ENCODE peak calls at places on chromosomes 6 and 20, in six cellular contexts. J is A549, X is cardiac muscle cell, K is MM.1S, M is heart left ventricle, N is mesendoderm. F is an unnamed sample.
A peak's percentile ranks its signal among the peaks of the same experiment; 100 is the strongest.

GRCh38 chr20:4490045-4490444 is 231.7 kb upstream of the PRND start:
- DNase-seq in K (no peak), X (no peak), J (no peak), N (no peak), M (no peak), F (no peak)

GRCh38 chr20:57609086-57609841 is 11.0 kb downstream of the ZBP1 start:
- DNase-seq in K (no peak), X (no peak), J (no peak), M (no peak), N (no peak), F (no peak)

GRCh38 chr6:159941286-159942113 is 27.4 kb upstream of the IGF2R start:
- DNase-seq in N (peak; percentile 40), M (no peak), J (peak; percentile 24), K (peak; percentile 30), X (peak; percentile 29), F (no peak)

GRCh38 chr6:69825904-69826303 is 29.1 kb upstream of the LMBRD1 start:
- DNase-seq in N (no peak), J (no peak), K (no peak), X (no peak), M (no peak), F (no peak)

GRCh38 chr6:28606424-28607391 is 81.0 kb downstream of the GPX5 start:
- DNase-seq in K (no peak), J (peak; percentile 91), M (no peak), X (peak; percentile 81), N (peak; percentile 92), F (no peak)

GRCh38 chr20:44622501-44623270 is 28.8 kb downstream of the ADA start:
- DNase-seq in X (no peak), N (no peak), J (no peak), K (no peak), M (no peak), F (no peak)

GRCh38 chr20:15188415-15188814 is 851.0 kb upstream of the FLRT3 start:
- DNase-seq in K (no peak), X (no peak), M (no peak), J (no peak), N (no peak), F (no peak)

GRCh38 chr6:80541186-80541585 is 434.7 kb downstream of the BCKDHB start:
- DNase-seq in X (no peak), N (peak; percentile 28), M (no peak), K (no peak), J (peak; percentile 11), F (no peak)

GRCh38 chr6:1335367-1336037 is 23.6 kb downstream of the FOXQ1 start:
- DNase-seq in K (no peak), J (peak; percentile 77), N (peak; percentile 81), M (no peak), X (no peak), F (no peak)

GRCh38 chr6:87396595-87397392 is 11.0 kb upstream of the CFAP206 start:
- DNase-seq in M (no peak), X (no peak), J (no peak), K (no peak), N (no peak), F (no peak)

GRCh38 chr20:38210741-38211140 is 45.7 kb upstream of the TGM2 start:
- DNase-seq in X (no peak), M (no peak), K (no peak), N (no peak), J (no peak), F (no peak)

GRCh38 chr20:33993800-33994623 is at the start of gene RALY:
- DNase-seq in M (peak; percentile 89), N (peak; percentile 87), J (peak; percentile 79), X (peak; percentile 88), K (peak; percentile 85), F (peak; percentile 86)

GRCh38 chr20:63494420-63495166 is 4.3 kb downstream of the EEF1A2 start:
- DNase-seq in K (no peak), M (no peak), J (no peak), N (no peak), X (no peak), F (no peak)

GRCh38 chr6:33593414-33593727 is 13.3 kb upstream of the BAK1 start:
- DNase-seq in K (no peak), N (no peak), J (no peak), M (no peak), X (no peak), F (no peak)

GRCh38 chr6:36793913-36794703 is 45.1 kb downstream of the CPNE5 start:
- DNase-seq in M (no peak), X (no peak), J (no peak), K (no peak), N (no peak), F (peak; percentile 43)

GRCh38 chr6:53679446-53679933 is 13.9 kb upstream of the KLHL31 start:
- DNase-seq in X (peak; percentile 49), K (peak; percentile 24), N (peak; percentile 89), J (peak; percentile 60), M (no peak), F (no peak)

GRCh38 chr6:43939281-43940070 is 169.5 kb downstream of the VEGFA start:
- DNase-seq in K (no peak), X (no peak), N (no peak), M (no peak), J (no peak), F (no peak)

GRCh38 chr6:166608819-166609218 is 18.2 kb downstream of the RPS6KA2 start:
- DNase-seq in X (no peak), J (no peak), N (no peak), M (no peak), K (no peak), F (no peak)

GRCh38 chr6:55963301-55963700 is 87.9 kb upstream of the BMP5 start:
- DNase-seq in X (peak; percentile 27), J (no peak), K (no peak), N (peak; percentile 39), M (no peak), F (no peak)

GRCh38 chr6:160190974-160191373 is 67.6 kb downstream of the SLC22A2 start:
- DNase-seq in N (no peak), J (no peak), M (no peak), K (no peak), X (peak; percentile 74), F (no peak)

GRCh38 chr20:50120935-50121693 is 8.2 kb upstream of the UBE2V1 start:
- DNase-seq in X (peak; percentile 66), J (peak; percentile 82), K (peak; percentile 70), M (peak; percentile 55), N (peak; percentile 80), F (peak; percentile 12)

GRCh38 chr6:13512900-13513299 is 25.5 kb upstream of the GFOD1 start:
- DNase-seq in N (no peak), M (no peak), X (no peak), J (no peak), K (no peak), F (no peak)

GRCh38 chr6:121652223-121652622 is 216.8 kb downstream of the GJA1 start:
- DNase-seq in K (no peak), N (no peak), X (no peak), M (no peak), J (no peak), F (no peak)

GRCh38 chr6:121647905-121648304 is 212.5 kb downstream of the GJA1 start:
- DNase-seq in J (no peak), N (peak; percentile 7), X (no peak), M (no peak), K (no peak), F (no peak)

GRCh38 chr6:121651420-121651819 is 216.0 kb downstream of the GJA1 start:
- DNase-seq in K (no peak), M (peak; percentile 19), J (no peak), X (no peak), N (no peak), F (no peak)

GRCh38 chr6:121652726-121653623 is 217.5 kb downstream of the GJA1 start:
- DNase-seq in M (no peak), N (no peak), J (peak; percentile 47), K (no peak), X (no peak), F (no peak)

GRCh38 chr6:121649951-121650350 is 214.5 kb downstream of the GJA1 start:
- DNase-seq in N (no peak), K (peak; percentile 8), M (no peak), J (no peak), X (no peak), F (no peak)
- H3K27ac ChIP-seq in N (no peak overlapping the region), K (no peak overlapping the region), M (no peak overlapping the region), J (no peak overlapping the region), X (no peak overlapping the region), F (no peak overlapping the region)

DNA sequence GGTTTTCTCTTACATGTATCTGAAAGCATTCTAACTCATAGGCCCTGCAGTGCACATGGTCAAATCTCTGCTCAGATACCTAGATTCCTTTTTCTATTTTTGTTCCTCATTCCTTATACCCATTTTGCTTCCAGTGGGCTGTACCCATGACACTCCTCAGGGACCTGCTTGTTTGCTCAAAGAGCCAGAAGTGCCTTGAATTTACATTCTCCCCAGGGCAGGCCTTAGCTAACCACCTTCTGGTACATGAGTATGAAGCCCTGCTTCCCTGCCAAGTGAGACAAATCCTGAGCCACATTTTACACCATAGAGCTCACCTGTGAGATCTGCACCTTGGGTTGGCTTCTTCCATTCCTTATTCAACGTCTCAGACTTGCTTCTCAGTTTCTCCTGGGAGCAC is 326.6 kb upstream of the SASH1 start:
- DNase-seq in J (no peak), M (no peak), X (no peak), N (no peak), K (no peak), F (no peak)
- H3K27ac ChIP-seq in J (no peak overlapping the region), M (no peak overlapping the region), X (no peak overlapping the region), N (no peak overlapping the region), K (no peak overlapping the region), F (no peak overlapping the region)

DNA sequence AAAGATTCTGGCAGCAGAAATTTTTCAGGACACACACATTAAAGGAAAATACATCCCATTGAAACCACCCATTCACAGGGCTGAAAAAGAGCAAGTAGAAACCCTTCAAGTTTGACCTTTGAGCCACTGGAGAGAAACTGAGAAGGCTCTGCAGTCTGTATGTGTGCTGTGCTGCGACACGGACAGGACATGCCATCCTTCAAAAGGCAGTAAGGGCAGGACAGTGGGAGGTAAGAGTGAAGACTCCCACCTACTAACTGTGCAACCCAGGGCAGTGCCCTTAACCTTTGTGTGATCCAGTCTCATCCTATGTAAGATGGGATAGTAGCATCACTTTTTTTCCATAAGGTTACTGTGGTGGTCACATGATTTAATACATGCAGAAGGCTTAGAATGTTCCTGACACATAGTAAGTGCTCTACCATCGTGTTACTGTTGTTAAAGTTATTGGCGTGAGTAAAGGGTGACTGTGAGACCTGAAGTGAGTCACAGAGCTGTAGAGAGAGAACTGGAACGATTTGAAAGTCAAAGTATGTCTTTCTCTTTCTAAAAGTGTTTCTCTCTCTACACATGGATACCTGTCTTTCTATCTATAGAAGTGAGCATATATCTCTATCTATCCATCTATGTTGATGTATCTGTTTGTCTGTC is 153.7 kb upstream of the OLIG3 start:
- DNase-seq in N (no peak), K (no peak), X (no peak), J (no peak), M (no peak), F (no peak)
- H3K27ac ChIP-seq in N (no peak overlapping the region), K (no peak overlapping the region), X (no peak overlapping the region), J (no peak overlapping the region), M (no peak overlapping the region), F (no peak overlapping the region)

DNA sequence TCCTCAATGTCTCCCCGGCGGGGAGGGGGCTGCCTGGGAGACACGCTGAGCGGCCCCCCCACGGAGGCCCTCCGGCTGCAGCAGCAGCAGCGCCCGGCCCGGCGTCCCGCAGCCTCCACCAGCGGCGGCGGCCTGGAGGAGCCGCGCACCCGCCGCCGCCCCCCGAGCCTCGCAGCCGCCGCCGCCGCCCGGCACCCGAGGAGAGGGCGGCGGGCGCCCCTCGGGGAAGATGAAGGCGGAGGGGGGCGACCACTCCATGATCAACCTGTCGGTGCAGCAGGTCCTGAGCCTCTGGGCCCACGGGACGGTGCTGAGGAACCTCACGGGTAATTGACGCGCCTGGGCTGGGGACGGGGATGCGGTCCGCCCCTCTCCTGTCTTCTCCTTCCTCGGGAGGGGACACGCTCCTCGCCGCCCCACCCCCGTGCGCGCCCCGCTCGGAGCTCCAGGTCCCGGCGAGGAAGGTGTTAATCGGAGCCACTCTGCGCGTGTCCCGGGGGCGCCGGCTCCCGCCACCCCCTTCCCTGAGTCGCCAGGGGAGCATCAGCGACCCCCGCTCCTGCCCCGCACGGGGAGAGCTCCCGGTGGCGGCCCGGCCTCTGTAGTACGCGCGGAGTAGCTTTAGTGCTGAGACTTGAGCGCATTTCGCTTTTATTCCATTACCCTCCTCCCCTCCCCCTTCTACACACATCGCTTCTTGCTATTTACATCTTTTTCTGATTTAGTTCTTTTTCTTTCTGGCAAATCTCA is 675 bp downstream of the TMEM170B start:
- DNase-seq in M (peak; percentile 26), X (peak; percentile 56), K (no peak), N (peak; percentile 42), J (no peak), F (peak; percentile 5)
- H3K27ac ChIP-seq in M (peak overlapping the region; percentile 74), X (no peak overlapping the region), K (no peak overlapping the region), N (no peak overlapping the region), J (peak overlapping the region; percentile 69), F (peak overlapping the region; percentile 74)

F was measured in substantia nigra.